ENCODE peak calls at places on chromosomes 2 and 18, in four cellular contexts. F, O, E and D are unnamed samples.

GRCh38 chr2:101446869-101447268 is 28.0 kb downstream of the RFX8 start:
- DNase-seq in F (peak; percentile 66), O (no peak), E (no peak), D (no peak)

GRCh38 chr2:216352653-216353270 is 19.5 kb downstream of the MARCHF4 start:
- DNase-seq in F (no peak), O (no peak), E (no peak), D (no peak)

GRCh38 chr2:113342650-113343049 is 63.9 kb upstream of the PAX8 start:
- DNase-seq in F (no peak), O (no peak), E (peak; percentile 71), D (no peak)

GRCh38 chr2:120323214-120323613 is 22.7 kb upstream of the INHBB start:
- DNase-seq in F (no peak), O (peak; percentile 75), E (peak; percentile 87), D (peak; percentile 85)

GRCh38 chr2:145597011-145597410 is 1077.1 kb upstream of the ZEB2 start:
- DNase-seq in F (peak; percentile 31), O (no peak), E (no peak), D (no peak)

GRCh38 chr2:140376686-140377085 is 1596.5 kb upstream of the NXPH2 start:
- DNase-seq in F (no peak), O (no peak), E (no peak), D (no peak)

GRCh38 chr2:762646-763045 is 85.4 kb upstream of the TMEM18 start:
- DNase-seq in F (no peak), O (no peak), E (no peak), D (no peak)

GRCh38 chr2:201358684-201359083 is 1.5 kb upstream of the FLACC1 start:
- DNase-seq in F (peak; percentile 83), O (no peak), E (no peak), D (no peak)

GRCh38 chr2:27798948-27799645 is 27.6 kb downstream of the MRPL33 start:
- DNase-seq in F (peak; percentile 100), O (peak; percentile 69), E (peak; percentile 85), D (peak; percentile 93)

GRCh38 chr2:236718207-236718992 is 148.8 kb downstream of the ACKR3 start:
- DNase-seq in F (peak; percentile 27), O (no peak), E (no peak), D (no peak)

GRCh38 chr18:34627138-34627920 is 82.8 kb upstream of the DTNA start:
- DNase-seq in F (no peak), O (no peak), E (no peak), D (no peak)

GRCh38 chr2:67828066-67828465 is 234.7 kb downstream of the C1D start:
- DNase-seq in F (no peak), O (no peak), E (no peak), D (no peak)

GRCh38 chr2:30261695-30262211 is 30.4 kb downstream of the LBH start:
- DNase-seq in F (no peak), O (no peak), E (no peak), D (no peak)

GRCh38 chr2:46847185-46847710 is 68.4 kb downstream of the MCFD2 start:
- DNase-seq in F (peak; percentile 70), O (peak; percentile 91), E (peak; percentile 96), D (peak; percentile 91)

GRCh38 chr18:44823782-44824181 is 143.1 kb downstream of the SETBP1 start:
- DNase-seq in F (no peak), O (no peak), E (no peak), D (no peak)

GRCh38 chr18:66872277-66872676 is 268.4 kb upstream of the CDH19 start:
- DNase-seq in F (peak; percentile 0), O (no peak), E (no peak), D (no peak)

GRCh38 chr2:65722028-65722427 is 289.6 kb upstream of the SPRED2 start:
- DNase-seq in F (peak; percentile 16), O (no peak), E (no peak), D (no peak)

GRCh38 chr2:36753706-36754221 is 57.3 kb downstream of the VIT start:
- DNase-seq in F (no peak), O (no peak), E (no peak), D (no peak)

GRCh38 chr2:207974214-207974600 is 51.1 kb downstream of the PLEKHM3 start:
- DNase-seq in F (no peak), O (no peak), E (no peak), D (no peak)

GRCh38 chr18:32048507-32049091 is 30.0 kb downstream of the RNF125 start:
- DNase-seq in F (peak; percentile 72), O (no peak), E (no peak), D (peak; percentile 70)

GRCh38 chr18:22710628-22711380 is 222.3 kb upstream of the RBBP8 start:
- DNase-seq in F (peak; percentile 71), O (no peak), E (peak; percentile 73), D (peak; percentile 62)

GRCh38 chr2:63834401-63834800 is 7.3 kb upstream of the UGP2 start:
- DNase-seq in F (no peak), O (no peak), E (no peak), D (no peak)

GRCh38 chr2:105798595-105798994 is 53.9 kb downstream of the NCK2 start:
- DNase-seq in F (no peak), O (no peak), E (no peak), D (no peak)

GRCh38 chr2:45237850-45238542 is 228.7 kb upstream of the SIX2 start:
- DNase-seq in F (peak; percentile 98), O (no peak), E (peak; percentile 76), D (peak; percentile 80)

GRCh38 chr2:44949329-44950151 is 8.0 kb downstream of the SIX3 start:
- DNase-seq in F (peak; percentile 39), O (no peak), E (no peak), D (no peak)

GRCh38 chr2:239910404-239910803 is 114.7 kb downstream of the NDUFA10 start:
- DNase-seq in F (no peak), O (no peak), E (peak; percentile 33), D (peak; percentile 4)

GRCh38 chr2:62304429-62305417 is 108.8 kb downstream of the B3GNT2 start:
- DNase-seq in F (peak; percentile 98), O (no peak), E (peak; percentile 77), D (peak; percentile 86)

GRCh38 chr18:60069145-60069544 is 169.3 kb downstream of the PMAIP1 start:
- DNase-seq in F (no peak), O (no peak), E (no peak), D (no peak)

GRCh38 chr18:63177822-63178525 is 141.6 kb downstream of the BCL2 start:
- DNase-seq in F (no peak), O (no peak), E (no peak), D (no peak)

GRCh38 chr2:221767106-221767878 is 195.2 kb upstream of the EPHA4 start:
- DNase-seq in F (no peak), O (no peak), E (no peak), D (no peak)

GRCh38 chr2:161208527-161209139 is 48.4 kb downstream of the TANK start:
- DNase-seq in F (peak; percentile 86), O (no peak), E (no peak), D (no peak)

GRCh38 chr2:172639823-172640222 is 83.9 kb downstream of the PDK1 start:
- DNase-seq in F (peak; percentile 90), O (no peak), E (no peak), D (no peak)

GRCh38 chr2:143939976-143940375 is 579.9 kb downstream of the ZEB2 start:
- DNase-seq in F (no peak), O (no peak), E (no peak), D (no peak)

GRCh38 chr2:236997086-236997485 is 88.6 kb upstream of the COPS8 start:
- DNase-seq in F (no peak), O (no peak), E (no peak), D (no peak)

GRCh38 chr2:150404147-150404546 is 83.3 kb downstream of the RND3 start:
- DNase-seq in F (no peak), O (no peak), E (no peak), D (no peak)

DNA sequence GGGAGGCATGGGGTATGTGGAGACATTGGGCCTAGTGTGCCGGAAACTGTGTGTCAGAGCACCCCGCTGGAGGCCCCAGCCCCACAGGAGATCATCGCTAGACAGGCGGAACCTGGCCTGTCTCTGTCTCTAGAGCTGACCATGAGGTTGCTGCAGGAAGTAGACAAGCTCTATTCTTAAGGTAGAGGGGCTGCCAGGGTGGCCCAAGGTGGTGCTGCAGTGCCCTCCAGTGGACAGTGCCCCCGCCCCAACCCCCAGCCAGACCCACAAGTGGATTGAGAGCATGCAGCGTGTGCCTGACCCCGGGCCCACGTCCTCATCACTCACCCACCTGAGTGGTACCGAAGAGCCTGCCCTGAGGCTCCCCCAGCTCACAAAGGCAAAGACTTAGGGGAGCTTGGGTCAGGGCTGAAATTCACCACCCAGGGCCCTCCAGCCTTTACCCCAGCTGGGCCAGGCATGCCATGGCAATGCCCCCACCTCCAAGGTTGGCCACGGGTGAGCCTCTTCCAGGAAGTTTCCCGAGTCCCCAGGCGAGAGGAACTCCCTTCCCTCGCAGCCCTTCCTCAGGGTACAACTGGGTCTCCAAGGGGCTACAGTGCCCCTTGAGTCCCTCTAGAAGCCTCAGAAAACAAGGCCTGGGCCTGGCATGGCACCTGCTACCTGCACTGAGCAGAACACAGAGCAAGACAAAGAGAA is 155.0 kb downstream of the TTC32 start:
- DNase-seq in F (no peak), O (no peak), E (no peak), D (peak; percentile 56)
- TF ChIP-seq CTCF in F (peak; percentile 60), O (no peak), E (no peak), D (peak; percentile 62)

GRCh38 chr2:210092791-210093190 is 78.4 kb downstream of the KANSL1L start:
- DNase-seq in F (no peak), O (no peak), E (no peak), D (no peak)
- TF ChIP-seq CTCF in F (no peak), O (no peak), E (no peak), D (no peak)

GRCh38 chr18:36360256-36360909 is 62.9 kb downstream of the FHOD3 start:
- DNase-seq in F (no peak), O (no peak), E (no peak), D (no peak)
- TF ChIP-seq CTCF in F (no peak), O (no peak), E (no peak), D (no peak)

DNA sequence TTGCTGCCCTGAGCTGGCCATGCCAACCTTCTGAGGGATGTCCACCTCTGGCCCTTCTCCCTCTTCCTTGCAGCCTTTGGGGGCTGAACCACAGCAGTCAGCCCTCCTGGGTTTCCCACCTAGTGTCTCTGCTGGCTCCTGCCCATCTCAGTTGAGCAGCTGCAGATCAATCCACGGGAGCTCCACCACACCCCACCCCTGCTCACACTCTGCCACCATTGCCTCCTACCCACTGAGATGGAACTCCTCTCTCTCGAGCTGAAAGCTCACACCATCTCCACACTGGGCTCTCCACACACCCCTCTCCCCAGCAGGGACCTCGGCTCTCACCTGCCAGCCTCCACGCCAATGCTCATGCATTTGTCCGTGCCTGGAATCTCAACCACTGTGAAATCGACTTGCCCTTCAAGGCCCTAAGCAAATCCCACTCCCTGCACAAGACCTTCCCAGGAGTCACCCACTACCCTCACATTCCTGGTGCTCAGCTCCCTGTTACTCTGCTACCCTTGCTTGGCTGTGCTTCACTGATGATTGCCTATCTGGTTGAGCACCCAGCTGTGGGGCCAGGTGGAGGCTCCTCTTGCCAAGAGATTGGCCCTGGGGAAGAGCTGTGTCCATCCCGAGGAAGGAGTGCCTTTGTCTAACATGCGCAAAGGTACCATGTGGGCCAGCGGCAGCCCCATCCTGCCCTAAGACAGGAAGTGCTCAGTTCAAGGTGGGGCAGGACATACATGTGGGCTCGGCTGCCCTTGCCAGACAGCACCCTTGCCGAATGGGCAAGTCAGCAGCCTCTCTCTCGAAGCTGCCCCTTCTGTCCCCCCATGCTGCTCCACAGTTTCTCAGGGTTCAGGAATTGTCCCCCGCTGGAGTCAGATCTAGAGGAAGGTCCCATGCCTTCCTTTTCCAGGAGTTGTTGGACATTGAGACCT is 208.7 kb downstream of the CYP26B1 start:
- DNase-seq in F (no peak), O (peak; percentile 52), E (peak; percentile 42), D (peak; percentile 49)
- TF ChIP-seq CTCF in F (no peak), O (no peak), E (no peak), D (no peak)